ENCODE peak calls at places on chromosome 6, in four cellular contexts. W is K562, M is HL-60, A is GM12891. N is an unnamed sample.
A peak's percentile ranks its signal among the peaks of the same experiment; 100 is the strongest.

GRCh38 chr6:161748535-161749386 is 474.9 kb upstream of the AGPAT4 start:
- DNase-seq in M (no peak), A (no peak), W (peak; percentile 61), N (no peak)

GRCh38 chr6:147699637-147700036 is 191.1 kb downstream of the SAMD5 start:
- DNase-seq in W (no peak), M (no peak), A (no peak), N (no peak)

GRCh38 chr6:52376763-52377162 is 14.8 kb downstream of the PAQR8 start:
- DNase-seq in A (no peak), M (no peak), W (no peak), N (no peak)

GRCh38 chr6:127342296-127342945 is 988 bp downstream of the ECHDC1 start:
- DNase-seq in A (no peak), W (no peak), M (no peak), N (no peak)

GRCh38 chr6:38989064-38989463 is 59.5 kb upstream of the GLP1R start:
- DNase-seq in M (no peak), W (no peak), A (no peak), N (no peak)

GRCh38 chr6:33613146-33613793 is 7.9 kb upstream of the ITPR3 start:
- DNase-seq in M (no peak), A (no peak), W (no peak), N (no peak)

GRCh38 chr6:137878810-137879285 is 11.8 kb downstream of the TNFAIP3 start:
- DNase-seq in A (no peak), M (no peak), W (no peak), N (no peak)

GRCh38 chr6:7215798-7216231 is 97.2 kb downstream of the SSR1 start:
- DNase-seq in M (no peak), A (no peak), W (no peak), N (no peak)

GRCh38 chr6:3296537-3297453 is 38.0 kb downstream of the PSMG4 start:
- DNase-seq in W (no peak), A (no peak), M (no peak), N (no peak)

GRCh38 chr6:114108119-114109002 is 137.4 kb upstream of the HDAC2 start:
- DNase-seq in W (peak; percentile 15), M (no peak), A (no peak), N (no peak)

DNA sequence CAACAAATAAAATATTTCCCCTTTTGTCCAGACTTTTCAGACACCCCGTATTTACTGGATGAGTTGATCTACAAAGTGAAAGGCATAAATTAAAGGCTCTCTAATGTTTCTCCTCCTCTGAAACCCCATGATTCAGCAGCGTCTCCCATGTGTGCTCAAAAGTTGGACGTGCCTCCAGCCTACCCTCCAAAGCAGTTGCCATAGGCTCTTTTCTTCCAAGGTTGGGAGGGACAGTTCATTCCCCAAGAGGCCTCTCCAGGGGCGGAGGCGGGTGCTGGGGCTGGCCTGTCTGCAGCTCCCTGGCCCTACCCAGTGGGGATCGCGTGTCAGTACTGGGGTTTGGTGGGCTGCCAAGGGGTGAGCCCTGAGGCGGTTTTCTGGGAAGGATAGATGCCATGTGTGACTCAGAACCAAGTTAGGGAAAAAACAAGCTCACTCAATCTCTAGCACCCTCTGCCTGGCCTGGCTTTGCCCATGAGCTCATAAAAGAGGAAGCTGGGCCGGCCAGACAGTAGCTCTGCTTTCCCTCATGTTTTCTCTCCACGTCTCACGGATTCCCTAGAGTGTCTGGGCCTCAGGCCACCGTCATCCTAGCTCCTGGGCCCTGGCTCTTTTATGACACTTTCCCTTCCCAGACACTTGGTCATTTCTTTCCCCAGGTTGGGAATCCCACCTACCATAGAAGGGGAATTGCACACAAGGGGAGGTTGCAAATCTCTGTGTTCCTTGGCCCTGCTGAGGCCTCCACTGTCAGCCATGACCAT is 8.0 kb upstream of the IER3 start:
- DNase-seq in W (no peak), M (no peak), A (no peak), N (no peak)
- TF ChIP-seq SPI1 in W (peak; percentile 85), M (peak; percentile 74), A (peak; percentile 65), N (peak; percentile 49)

GRCh38 chr6:170208171-170208601 is 82.7 kb downstream of the DLL1 start:
- DNase-seq in A (no peak), W (no peak), M (no peak), N (no peak)

GRCh38 chr6:170210026-170210390 is 80.9 kb downstream of the DLL1 start:
- DNase-seq in A (no peak), W (no peak), M (no peak), N (no peak)

GRCh38 chr6:170210651-170211403 is 80.1 kb downstream of the DLL1 start:
- DNase-seq in M (no peak), W (no peak), A (no peak), N (no peak)

GRCh38 chr6:170208651-170209353 is 82.1 kb downstream of the DLL1 start:
- DNase-seq in W (no peak), M (no peak), A (no peak), N (no peak)

DNA sequence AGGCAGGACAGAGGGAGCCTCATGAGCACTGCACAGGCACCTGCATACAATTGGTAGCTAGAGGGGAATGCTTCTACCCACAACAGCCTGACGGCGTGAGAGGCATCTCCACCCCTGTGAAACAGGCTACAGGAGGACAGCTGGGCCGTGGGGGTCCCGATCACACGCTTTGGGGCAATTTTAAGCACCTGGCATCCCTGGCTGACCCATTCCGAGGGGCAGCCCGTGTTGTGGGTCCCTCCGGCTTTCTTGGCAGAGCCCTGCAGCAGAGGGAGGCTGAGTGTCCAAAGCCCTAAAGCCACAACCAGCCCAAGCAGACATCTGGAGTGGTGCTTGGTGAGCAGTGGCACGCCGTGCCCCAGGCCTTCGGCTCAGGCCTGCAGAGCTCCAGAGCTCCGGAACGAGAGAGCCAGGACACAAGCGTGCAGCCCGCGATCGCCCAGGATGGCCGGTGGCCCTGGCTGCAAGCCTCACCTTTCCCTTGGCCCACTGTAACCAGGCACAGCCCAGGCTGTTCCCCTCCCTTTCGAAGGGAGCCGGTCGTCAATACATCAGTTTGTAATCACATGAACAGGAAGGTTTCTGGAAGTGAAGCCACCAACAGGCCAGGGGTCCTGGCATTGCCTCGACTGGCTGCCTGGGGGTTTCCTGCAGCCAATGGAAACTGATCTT is 81.4 kb downstream of the DLL1 start:
- DNase-seq in A (no peak), M (no peak), W (no peak), N (no peak)
- TF ChIP-seq SPI1 in A (no peak), M (no peak), W (no peak), N (no peak)

GRCh38 chr6:98945311-98946005 is 2.3 kb downstream of the FBXL4 start:
- DNase-seq in W (no peak), A (no peak), M (no peak), N (no peak)

GRCh38 chr6:98941319-98941718 is 6.4 kb downstream of the FBXL4 start:
- DNase-seq in W (no peak), M (no peak), A (no peak), N (no peak)

GRCh38 chr6:98944598-98945011 is 3.1 kb downstream of the FBXL4 start:
- DNase-seq in M (no peak), W (no peak), A (no peak), N (no peak)

GRCh38 chr6:98944168-98944567 is 3.6 kb downstream of the FBXL4 start:
- DNase-seq in M (no peak), A (no peak), W (no peak), N (no peak)

DNA sequence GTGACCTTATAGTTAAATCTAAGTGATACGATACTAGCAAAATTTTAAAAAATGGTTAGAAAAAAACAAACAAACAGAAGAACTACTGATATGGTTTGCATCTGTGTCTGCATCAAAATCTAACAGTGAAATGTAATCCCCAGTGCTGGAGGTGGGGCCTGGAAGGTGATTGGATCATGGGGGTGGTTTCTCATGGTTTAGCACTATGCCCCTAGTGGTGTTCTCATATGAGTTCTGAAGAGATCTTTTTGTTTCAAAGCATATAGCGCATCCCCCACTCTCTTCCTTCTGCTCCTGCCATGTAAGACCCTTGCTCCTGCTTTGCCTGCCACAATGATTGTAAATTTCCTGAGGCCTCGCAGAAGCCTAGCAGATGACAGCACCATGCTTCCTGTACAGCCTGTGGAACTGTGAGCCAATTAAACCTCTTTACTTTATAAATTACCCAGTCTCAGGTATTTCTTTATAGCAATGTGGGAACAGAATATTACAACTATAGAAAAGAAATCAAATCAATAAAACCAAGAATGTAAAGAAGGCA is 5.4 kb downstream of the FBXL4 start:
- DNase-seq in M (no peak), W (no peak), A (no peak), N (no peak)
- TF ChIP-seq SPI1 in M (no peak), W (no peak), A (no peak), N (no peak)

GRCh38 chr6:75427342-75427741 is 66.3 kb downstream of the FILIP1 start:
- DNase-seq in A (no peak), W (no peak), M (no peak), N (no peak)

GRCh38 chr6:75428204-75428603 is 65.4 kb downstream of the FILIP1 start:
- DNase-seq in A (no peak), M (no peak), W (no peak), N (no peak)

GRCh38 chr6:75422024-75422639 is 71.5 kb downstream of the FILIP1 start:
- DNase-seq in M (no peak), A (no peak), W (no peak), N (no peak)

GRCh38 chr6:75421316-75422023 is 72.1 kb downstream of the FILIP1 start:
- DNase-seq in A (no peak), M (no peak), W (no peak), N (no peak)

GRCh38 chr6:75424610-75425548 is 68.7 kb downstream of the FILIP1 start:
- DNase-seq in W (no peak), M (no peak), A (no peak), N (no peak)
- TF ChIP-seq SPI1 in W (no peak), M (no peak), A (no peak), N (no peak)

N was measured in GM12878.